ENCODE peak calls at places on chromosomes 1 and 21, in four cellular contexts. H is left ventricle myocardium inferior, P is tibial artery, X is keratinocyte. I is an unnamed sample. For H3K4me1 and H3K27me3, the result is how much of the 10 kb centered on the place peaks cover.

GRCh38 chr1:88239205-88239604 is 444.9 kb upstream of the PKN2 start:
- DNase-seq in H (no peak), P (no peak), X (no peak), I (no peak)

GRCh38 chr1:111978695-111979094 is 10.8 kb downstream of the KCND3 start:
- DNase-seq in H (no peak), P (no peak), X (no peak), I (no peak)

GRCh38 chr1:159881930-159882839 is 17.8 kb downstream of the CFAP45 start:
- DNase-seq in H (peak), P (no peak), X (peak), I (no peak)

GRCh38 chr1:174640783-174641182 is 193.0 kb downstream of the GPR52 start:
- DNase-seq in H (no peak), P (no peak), X (no peak), I (no peak)

GRCh38 chr1:96845464-96845863 is 123.9 kb downstream of the PTBP2 start:
- DNase-seq in H (no peak), P (no peak), X (no peak), I (no peak)

GRCh38 chr1:97693601-97694000 is 227.2 kb downstream of the DPYD start:
- DNase-seq in H (no peak), P (no peak), X (no peak), I (no peak)

GRCh38 chr21:35925497-35925896 is 134.8 kb downstream of the SETD4 start:
- DNase-seq in H (no peak), P (no peak), X (no peak), I (no peak)

GRCh38 chr1:203172184-203173115 is 3.2 kb downstream of the MYBPH start:
- DNase-seq in H (peak), P (no peak), X (no peak), I (no peak)

GRCh38 chr1:35062518-35063196 is 16.5 kb upstream of the ZMYM1 start:
- DNase-seq in H (no peak), P (no peak), X (no peak), I (no peak)

GRCh38 chr1:228455715-228456114 is 31.5 kb upstream of the RNF187 start:
- DNase-seq in H (no peak), P (no peak), X (no peak), I (no peak)
- H3K4me3 ChIP-seq in H (peak), P (no peak), X (no peak), I (no peak)

GRCh38 chr1:240528566-240528965 is 83.4 kb downstream of the GREM2 start:
- DNase-seq in H (no peak), P (no peak), X (no peak), I (no peak)
- H3K4me1 ChIP-seq in H (under half), P (under half), X (under half), I (under half)

DNA sequence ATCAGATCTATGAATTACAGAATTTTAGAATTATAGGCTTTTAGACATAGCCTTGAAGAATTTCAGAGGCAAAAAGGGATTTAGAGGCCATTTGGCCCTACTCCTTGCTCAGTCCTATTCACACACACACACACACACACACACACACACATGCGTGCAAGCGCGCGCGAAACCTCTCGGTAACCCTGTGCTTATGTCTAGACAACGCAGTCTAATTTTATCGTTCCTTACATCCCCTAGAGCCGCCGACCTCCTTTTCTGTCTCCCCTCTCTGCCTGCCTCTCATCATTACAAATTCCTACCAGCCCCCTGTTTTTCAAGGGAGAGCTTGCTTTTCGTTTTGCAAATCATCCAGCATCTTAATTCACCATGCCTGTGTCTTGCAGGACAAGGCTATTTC is 252.1 kb downstream of the FOXD2 start:
- DNase-seq in H (no peak), P (peak), X (no peak), I (no peak)
- H3K27me3 ChIP-seq in H (half or more), P (under half), X (under half), I (under half)

GRCh38 chr1:176195547-176195946 is 11.5 kb downstream of the COP1 start:
- DNase-seq in H (no peak), P (no peak), X (no peak), I (no peak)

GRCh38 chr1:176199707-176200106 is 7.4 kb downstream of the COP1 start:
- DNase-seq in H (no peak), P (no peak), X (no peak), I (no peak)

GRCh38 chr1:176193663-176194062 is 13.4 kb downstream of the COP1 start:
- DNase-seq in H (no peak), P (no peak), X (no peak), I (no peak)

GRCh38 chr1:176198413-176198812 is 8.7 kb downstream of the COP1 start:
- DNase-seq in H (no peak), P (no peak), X (no peak), I (no peak)

DNA sequence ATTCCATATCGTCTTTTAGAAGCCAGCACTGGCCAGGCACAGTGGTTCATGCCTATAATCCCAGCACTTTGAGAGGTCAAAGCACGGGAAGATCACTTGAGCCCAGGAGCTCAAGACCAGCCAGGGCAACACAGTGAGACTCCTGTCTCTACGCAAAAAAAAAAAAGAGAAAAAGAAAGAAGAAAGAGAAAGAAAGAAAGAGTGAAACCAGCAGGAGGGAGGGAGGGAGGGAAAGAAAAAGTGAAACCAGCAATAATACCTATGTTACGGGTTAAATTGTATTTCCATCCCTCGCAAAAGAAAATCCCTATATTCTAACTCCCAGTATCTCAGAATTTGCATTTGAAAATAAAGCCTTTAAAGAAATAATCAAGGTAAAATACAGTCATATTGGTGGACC is 10.4 kb downstream of the COP1 start:
- DNase-seq in H (no peak), P (no peak), X (no peak), I (no peak)
- H3K4me3 ChIP-seq in H (no peak), P (no peak), X (no peak), I (no peak)

DNA sequence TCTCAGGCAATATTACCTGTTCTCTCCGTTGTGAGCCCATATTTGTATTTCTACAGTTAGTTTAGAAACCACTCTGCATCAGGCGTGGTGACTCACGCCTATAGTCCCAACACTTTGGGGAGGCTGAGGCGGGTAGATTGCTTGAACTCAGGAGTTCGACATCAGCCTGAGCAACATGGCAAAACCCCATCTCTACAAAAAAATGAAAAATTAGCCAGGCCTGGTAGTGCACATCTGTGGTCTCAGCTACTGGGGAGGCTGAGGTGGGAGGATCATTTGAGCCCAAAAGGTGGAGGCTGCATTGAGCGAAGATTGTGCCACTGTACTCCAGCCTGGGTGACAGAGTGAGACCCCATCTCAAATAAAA is 19.7 kb upstream of the ID3 start:
- DNase-seq in H (no peak), P (no peak), X (no peak), I (no peak)
- H3K4me1 ChIP-seq in H (under half), P (under half), X (under half), I (under half)

GRCh38 chr1:180231506-180232420 is 1.7 kb downstream of the LHX4 start:
- DNase-seq in H (no peak), P (no peak), X (no peak), I (no peak)

GRCh38 chr1:180234369-180235076 is 4.5 kb downstream of the LHX4 start:
- DNase-seq in H (no peak), P (no peak), X (no peak), I (no peak)

GRCh38 chr1:180233191-180234011 is 3.3 kb downstream of the LHX4 start:
- DNase-seq in H (no peak), P (no peak), X (no peak), I (no peak)

GRCh38 chr1:180230791-180231505 is 884 bp downstream of the LHX4 start:
- DNase-seq in H (no peak), P (no peak), X (peak), I (no peak)

DNA sequence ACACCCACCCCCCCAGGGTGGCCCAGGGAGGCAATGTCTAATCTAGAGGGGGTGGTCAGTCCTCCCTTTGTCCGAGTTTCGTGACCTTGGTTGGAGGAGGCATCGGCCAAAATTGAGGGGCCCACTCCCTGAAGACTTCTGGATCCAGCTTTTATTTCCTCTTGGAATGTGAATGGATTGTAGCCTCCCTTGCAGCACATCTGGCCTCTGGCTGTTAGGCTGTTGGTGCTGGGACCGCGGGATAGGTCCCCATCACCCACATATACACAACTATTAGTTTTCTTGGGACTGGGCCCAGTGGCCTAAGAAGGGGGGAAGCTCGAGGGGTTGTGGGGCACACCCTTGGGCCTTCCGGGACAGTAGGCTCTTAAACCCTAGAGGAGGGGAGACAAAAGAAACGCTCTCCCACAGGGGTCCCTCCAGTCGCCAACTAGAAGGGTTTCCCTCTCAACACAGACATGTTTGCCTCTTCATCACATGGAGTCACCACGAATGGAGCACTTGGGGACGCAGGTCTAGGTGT is 2.5 kb downstream of the LHX4 start:
- DNase-seq in H (no peak), P (no peak), X (no peak), I (no peak)
- H3K27me3 ChIP-seq in H (half or more), P (half or more), X (half or more), I (under half)

GRCh38 chr1:150161747-150162581 is 12.2 kb downstream of the PLEKHO1 start:
- DNase-seq in H (no peak), P (no peak), X (no peak), I (no peak)

GRCh38 chr1:150162862-150163706 is 13.4 kb downstream of the PLEKHO1 start:
- DNase-seq in H (peak), P (peak), X (peak), I (peak)

GRCh38 chr1:150160964-150161626 is 11.4 kb downstream of the PLEKHO1 start:
- DNase-seq in H (no peak), P (no peak), X (no peak), I (no peak)

GRCh38 chr1:150164224-150164623 is 14.5 kb downstream of the PLEKHO1 start:
- DNase-seq in H (peak), P (peak), X (no peak), I (no peak)

GRCh38 chr1:150162582-150162861 is 12.8 kb downstream of the PLEKHO1 start:
- DNase-seq in H (no peak), P (no peak), X (no peak), I (no peak)
- H3K4me3 ChIP-seq in H (peak), P (peak), X (peak), I (peak)

I was measured in thoracic aorta.